ENCODE peak calls at places on chromosomes 12 and 14, in nine cellular contexts. C is dorsolateral prefrontal cortex; I is ELR; M is activated naive CD8-positive, alpha-beta T cell treated with anti-CD3 and anti-CD28 coated beads, Interleukin-2, amount 50 U/mL, for 24 hours; H is CD4-positive, alpha-beta T cell; P is progenitor cell of endocrine pancreas; B is C1 segment of cervical spinal cord; J is AG09319; T is GM23248. Z is an unnamed sample.

GRCh38 chr12:64814432-64814831 is 10.0 kb upstream of the TBC1D30 start:
- DNase-seq in M (no peak), H (no peak), T (no peak), P (no peak), I (no peak), B (no peak), J (no peak), C (no peak), Z (no peak)

GRCh38 chr12:15527201-15527782 is 205.0 kb downstream of the PTPRO start:
- DNase-seq in H (no peak), P (no peak), M (no peak), T (peak; percentile 60), I (peak; percentile 54), C (peak; percentile 74), J (no peak), B (peak; percentile 13), Z (no peak)

GRCh38 chr14:23154876-23155587 is 28.4 kb downstream of the SLC7A8 start:
- DNase-seq in I (peak; percentile 69), P (no peak), T (peak; percentile 95), C (peak; percentile 70), B (peak; percentile 42), M (no peak), J (peak; percentile 90), H (no peak), Z (no peak)

GRCh38 chr14:90574640-90575131 is 177.9 kb downstream of the CALM1 start:
- DNase-seq in B (no peak), H (no peak), M (no peak), J (no peak), T (no peak), P (no peak), C (no peak), I (no peak), Z (no peak)

GRCh38 chr14:93759781-93760307 is 28.4 kb downstream of the PRIMA1 start:
- DNase-seq in P (no peak), H (no peak), J (no peak), C (peak; percentile 65), B (peak; percentile 87), M (no peak), T (no peak), I (no peak), Z (no peak)

GRCh38 chr12:110104188-110104969 is 19.8 kb upstream of the IFT81 start:
- DNase-seq in B (no peak), T (peak; percentile 22), J (no peak), I (no peak), H (no peak), P (no peak), M (no peak), C (no peak), Z (no peak)

GRCh38 chr12:12456637-12457036 is 99.8 kb downstream of the BORCS5 start:
- DNase-seq in M (no peak), B (no peak), T (peak; percentile 56), P (no peak), C (no peak), I (peak; percentile 7), H (no peak), J (no peak), Z (no peak)

GRCh38 chr12:123923038-123923437 is 49.6 kb downstream of the CCDC92 start:
- DNase-seq in I (no peak), T (no peak), C (no peak), B (no peak), H (no peak), P (no peak), J (no peak), M (no peak), Z (no peak)

GRCh38 chr12:52018448-52019122 is 11.8 kb downstream of the TAMALIN start:
- DNase-seq in T (no peak), P (no peak), J (no peak), M (no peak), H (no peak), I (no peak), B (no peak), C (no peak), Z (no peak)

GRCh38 chr14:50397461-50398196 is 948 bp upstream of the CDKL1 start:
- DNase-seq in P (no peak), C (no peak), H (no peak), I (peak; percentile 65), T (peak; percentile 63), M (no peak), B (peak; percentile 31), J (no peak), Z (no peak)

GRCh38 chr12:109292342-109292711 is 16.8 kb downstream of the FOXN4 start:
- DNase-seq in M (no peak), P (no peak), H (no peak), B (no peak), J (no peak), T (no peak), C (no peak), I (no peak), Z (no peak)

GRCh38 chr14:59511916-59512530 is 27.7 kb downstream of the JKAMP start:
- DNase-seq in J (no peak), C (no peak), T (peak; percentile 7), B (no peak), I (peak; percentile 21), H (no peak), P (peak; percentile 26), M (peak; percentile 11), Z (peak; percentile 68)

GRCh38 chr14:69543341-69544249 is 31.1 kb downstream of the CCDC177 start:
- DNase-seq in M (peak; percentile 29), J (peak; percentile 56), B (peak; percentile 20), H (peak; percentile 4), I (peak; percentile 98), C (peak; percentile 84), T (peak; percentile 86), P (no peak), Z (no peak)

GRCh38 chr12:12024958-12025682 is 45.6 kb upstream of the BCL2L14 start:
- DNase-seq in M (no peak), B (no peak), T (no peak), H (peak; percentile 25), C (no peak), I (no peak), P (no peak), J (no peak), Z (no peak)

Z was measured in HEK293T.